ENCODE peak calls at places on chromosomes 5 and 9, in five cellular contexts. G is AG09309; F is HepG2; X is Calu3; O is activated naive CD4-positive, alpha-beta T cell treated with anti-CD3 and anti-CD28 coated beads, Interleukin-2, amount 10 ng/mL, durations not matched to agents 7 days and 5 days. K is an unnamed sample.

GRCh38 chr5:68544656-68545565 is 329.4 kb downstream of the PIK3R1 start:
- DNase-seq in G (no peak), F (no peak), X (no peak), O (no peak), K (no peak)

GRCh38 chr5:73678322-73678740 is 52.3 kb downstream of the ARHGEF28 start:
- DNase-seq in G (no peak), F (peak; percentile 95), X (peak; percentile 62), O (no peak), K (no peak)

GRCh38 chr5:151155149-151155776 is 2.3 kb downstream of the ANXA6 start:
- DNase-seq in G (no peak), F (no peak), X (no peak), O (peak; percentile 79), K (no peak)

GRCh38 chr5:158436271-158437065 is 577.5 kb upstream of the CLINT1 start:
- DNase-seq in G (no peak), F (no peak), X (no peak), O (no peak), K (no peak)

GRCh38 chr9:36603006-36603405 is 30.3 kb downstream of the MELK start:
- DNase-seq in G (no peak), F (no peak), X (no peak), O (no peak), K (no peak)

GRCh38 chr5:58094031-58094430 is 365.9 kb downstream of the PLK2 start:
- DNase-seq in G (no peak), F (no peak), X (no peak), O (peak; percentile 27), K (peak; percentile 92)

GRCh38 chr9:100408541-100409175 is 18.3 kb upstream of the MSANTD3 start:
- DNase-seq in G (no peak), F (no peak), X (no peak), O (no peak), K (no peak)

GRCh38 chr5:71790433-71790832 is 71.4 kb downstream of the CARTPT start:
- DNase-seq in G (no peak), F (no peak), X (no peak), O (no peak), K (no peak)

GRCh38 chr5:149128023-149128875 is 13.0 kb upstream of the ABLIM3 start:
- DNase-seq in G (no peak), F (no peak), X (peak; percentile 79), O (peak; percentile 32), K (peak; percentile 57)

GRCh38 chr9:32783168-32783891 is at the start of gene TMEM215:
- DNase-seq in G (no peak), F (no peak), X (no peak), O (no peak), K (no peak)

GRCh38 chr9:99445377-99445891 is 223.4 kb downstream of the SEC61B start:
- DNase-seq in G (peak; percentile 80), F (no peak), X (no peak), O (no peak), K (peak; percentile 96)

GRCh38 chr9:130117816-130118632 is 54.2 kb upstream of the NCS1 start:
- DNase-seq in G (no peak), F (no peak), X (no peak), O (no peak), K (no peak)

GRCh38 chr5:69493235-69493925 is 790 bp downstream of the OCLN start:
- DNase-seq in G (no peak), F (no peak), X (peak; percentile 56), O (peak; percentile 32), K (peak; percentile 30)

GRCh38 chr9:26500471-26500870 is 392.1 kb downstream of the CAAP1 start:
- DNase-seq in G (no peak), F (no peak), X (no peak), O (no peak), K (no peak)

GRCh38 chr9:72586388-72587160 is 65.2 kb downstream of the TMC1 start:
- DNase-seq in G (peak; percentile 91), F (no peak), X (peak; percentile 32), O (peak; percentile 25), K (peak; percentile 48)

GRCh38 chr5:151742870-151743294 is 15.5 kb downstream of the ATOX1 start:
- DNase-seq in G (no peak), F (peak; percentile 41), X (peak; percentile 35), O (no peak), K (peak; percentile 24)

GRCh38 chr5:133006653-133007052 is 19.7 kb downstream of the ZCCHC10 start:
- DNase-seq in G (no peak), F (peak; percentile 81), X (no peak), O (no peak), K (no peak)

GRCh38 chr9:91865041-91865440 is 85.0 kb downstream of the ROR2 start:
- DNase-seq in G (no peak), F (no peak), X (no peak), O (no peak), K (no peak)

GRCh38 chr9:79651251-79651795 is 79.6 kb downstream of the TLE4 start:
- DNase-seq in G (no peak), F (no peak), X (no peak), O (no peak), K (no peak)

GRCh38 chr9:70924905-70925547 is 196.4 kb downstream of the TRPM3 start:
- DNase-seq in G (peak; percentile 89), F (peak; percentile 56), X (peak; percentile 34), O (peak; percentile 28), K (peak; percentile 24)

GRCh38 chr5:108788142-108788541 is 40.4 kb downstream of the FER start:
- DNase-seq in G (no peak), F (no peak), X (no peak), O (no peak), K (no peak)

GRCh38 chr5:89613222-89613956 is 730.4 kb upstream of the MEF2C start:
- DNase-seq in G (no peak), F (no peak), X (peak; percentile 20), O (no peak), K (no peak)

GRCh38 chr5:40166757-40167156 is 513.0 kb upstream of the PTGER4 start:
- DNase-seq in G (no peak), F (no peak), X (no peak), O (no peak), K (no peak)

GRCh38 chr5:148620696-148621095 is 33.6 kb downstream of the HTR4 start:
- DNase-seq in G (no peak), F (no peak), X (no peak), O (no peak), K (no peak)

GRCh38 chr9:99948482-99948881 is 42.0 kb downstream of the STX17 start:
- DNase-seq in G (no peak), F (no peak), X (no peak), O (no peak), K (no peak)

GRCh38 chr9:131310833-131311554 is 21.5 kb downstream of the PLPP7 start:
- DNase-seq in G (no peak), F (no peak), X (no peak), O (peak; percentile 78), K (no peak)

GRCh38 chr9:81499021-81499454 is 190.3 kb downstream of the TLE1 start:
- DNase-seq in G (peak; percentile 71), F (no peak), X (no peak), O (no peak), K (peak; percentile 73)

GRCh38 chr5:39570418-39571027 is 145.7 kb upstream of the DAB2 start:
- DNase-seq in G (no peak), F (peak; percentile 24), X (peak; percentile 10), O (no peak), K (peak; percentile 74)

GRCh38 chr5:180289966-180290365 is 1.9 kb downstream of the MAPK9 start:
- DNase-seq in G (no peak), F (no peak), X (no peak), O (no peak), K (no peak)

GRCh38 chr5:106521701-106522100 is 1149.0 kb downstream of the EFNA5 start:
- DNase-seq in G (no peak), F (no peak), X (peak; percentile 16), O (no peak), K (no peak)

K was measured in trophoblast cell.